ENCODE peak calls at places on chromosomes 12 and 14, in eight cellular contexts. One of them, this sample, is unnamed.

GRCh38 chr14:26261368-26262122 is 336.3 kb downstream of the NOVA1 start:
- DNase-seq in right cardiac atrium: no peak
- DNase-seq in kidney glomerular epithelial cell: no peak
- DNase-seq in DMS79: no peak
- DNase-seq in naive thymus-derived CD4-positive, alpha-beta T cell: no peak
- DNase-seq in cardiac fibroblast: no peak
- DNase-seq in nucleus accumbens: no peak
- DNase-seq in iris pigment epithelial cell: no peak
- DNase-seq in this sample: no peak

GRCh38 chr12:94725375-94726168 is 75.2 kb upstream of the TMCC3 start:
- DNase-seq in right cardiac atrium: no peak
- DNase-seq in kidney glomerular epithelial cell: no peak
- DNase-seq in DMS79: no peak
- DNase-seq in naive thymus-derived CD4-positive, alpha-beta T cell: no peak
- DNase-seq in cardiac fibroblast: peak; percentile 66
- DNase-seq in nucleus accumbens: no peak
- DNase-seq in iris pigment epithelial cell: peak; percentile 73
- DNase-seq in this sample: peak; percentile 59

GRCh38 chr14:83664389-83664788 is 1865.6 kb upstream of the FLRT2 start:
- DNase-seq in right cardiac atrium: no peak
- DNase-seq in kidney glomerular epithelial cell: no peak
- DNase-seq in DMS79: no peak
- DNase-seq in naive thymus-derived CD4-positive, alpha-beta T cell: no peak
- DNase-seq in cardiac fibroblast: no peak
- DNase-seq in nucleus accumbens: no peak
- DNase-seq in iris pigment epithelial cell: no peak
- DNase-seq in this sample: no peak

GRCh38 chr12:47004634-47005033 is 74.8 kb upstream of the PCED1B start:
- DNase-seq in right cardiac atrium: peak; percentile 22
- DNase-seq in kidney glomerular epithelial cell: no peak
- DNase-seq in DMS79: no peak
- DNase-seq in naive thymus-derived CD4-positive, alpha-beta T cell: no peak
- DNase-seq in cardiac fibroblast: peak; percentile 43
- DNase-seq in nucleus accumbens: no peak
- DNase-seq in iris pigment epithelial cell: peak; percentile 67
- DNase-seq in this sample: no peak

GRCh38 chr14:104757681-104758392 is 4.9 kb downstream of the SIVA1 start:
- DNase-seq in right cardiac atrium: no peak
- DNase-seq in kidney glomerular epithelial cell: no peak
- DNase-seq in DMS79: no peak
- DNase-seq in naive thymus-derived CD4-positive, alpha-beta T cell: no peak
- DNase-seq in cardiac fibroblast: no peak
- DNase-seq in nucleus accumbens: no peak
- DNase-seq in iris pigment epithelial cell: no peak
- DNase-seq in this sample: no peak

GRCh38 chr12:47786662-47786974 is 13.6 kb downstream of the SLC48A1 start:
- DNase-seq in right cardiac atrium: no peak
- DNase-seq in kidney glomerular epithelial cell: no peak
- DNase-seq in DMS79: no peak
- DNase-seq in naive thymus-derived CD4-positive, alpha-beta T cell: no peak
- DNase-seq in cardiac fibroblast: no peak
- DNase-seq in nucleus accumbens: no peak
- DNase-seq in iris pigment epithelial cell: no peak
- DNase-seq in this sample: no peak

GRCh38 chr12:32253154-32253795 is 146.1 kb upstream of the FGD4 start:
- DNase-seq in right cardiac atrium: no peak
- DNase-seq in kidney glomerular epithelial cell: peak; percentile 19
- DNase-seq in DMS79: no peak
- DNase-seq in naive thymus-derived CD4-positive, alpha-beta T cell: no peak
- DNase-seq in cardiac fibroblast: peak; percentile 22
- DNase-seq in nucleus accumbens: no peak
- DNase-seq in iris pigment epithelial cell: peak; percentile 46
- DNase-seq in this sample: no peak

GRCh38 chr12:42759622-42760273 is 170.2 kb upstream of the PRICKLE1 start:
- DNase-seq in right cardiac atrium: peak; percentile 77
- DNase-seq in kidney glomerular epithelial cell: no peak
- DNase-seq in DMS79: no peak
- DNase-seq in naive thymus-derived CD4-positive, alpha-beta T cell: no peak
- DNase-seq in cardiac fibroblast: peak; percentile 80
- DNase-seq in nucleus accumbens: no peak
- DNase-seq in iris pigment epithelial cell: peak; percentile 90
- DNase-seq in this sample: no peak

GRCh38 chr12:122137681-122138080 is 36.3 kb downstream of the IL31 start:
- DNase-seq in right cardiac atrium: no peak
- DNase-seq in kidney glomerular epithelial cell: no peak
- DNase-seq in DMS79: peak; percentile 74
- DNase-seq in naive thymus-derived CD4-positive, alpha-beta T cell: no peak
- DNase-seq in cardiac fibroblast: no peak
- DNase-seq in nucleus accumbens: no peak
- DNase-seq in iris pigment epithelial cell: no peak
- DNase-seq in this sample: no peak

GRCh38 chr14:98819132-98819866 is 452.7 kb downstream of the BCL11B start:
- DNase-seq in right cardiac atrium: no peak
- DNase-seq in kidney glomerular epithelial cell: no peak
- DNase-seq in DMS79: peak; percentile 30
- DNase-seq in naive thymus-derived CD4-positive, alpha-beta T cell: no peak
- DNase-seq in cardiac fibroblast: no peak
- DNase-seq in nucleus accumbens: no peak
- DNase-seq in iris pigment epithelial cell: no peak
- DNase-seq in this sample: no peak

GRCh38 chr12:66763453-66763852 is 84.6 kb upstream of the GRIP1 start:
- DNase-seq in right cardiac atrium: no peak
- DNase-seq in kidney glomerular epithelial cell: no peak
- DNase-seq in DMS79: no peak
- DNase-seq in naive thymus-derived CD4-positive, alpha-beta T cell: no peak
- DNase-seq in cardiac fibroblast: no peak
- DNase-seq in nucleus accumbens: no peak
- DNase-seq in iris pigment epithelial cell: no peak
- DNase-seq in this sample: no peak

GRCh38 chr14:85415015-85415712 is 114.8 kb upstream of the FLRT2 start:
- DNase-seq in right cardiac atrium: peak; percentile 29
- DNase-seq in kidney glomerular epithelial cell: peak; percentile 96
- DNase-seq in DMS79: no peak
- DNase-seq in naive thymus-derived CD4-positive, alpha-beta T cell: no peak
- DNase-seq in cardiac fibroblast: peak; percentile 99
- DNase-seq in nucleus accumbens: no peak
- DNase-seq in iris pigment epithelial cell: peak; percentile 99
- DNase-seq in this sample: no peak

GRCh38 chr12:109169676-109170075 is 53.3 kb downstream of the ACACB start:
- DNase-seq in right cardiac atrium: no peak
- DNase-seq in kidney glomerular epithelial cell: no peak
- DNase-seq in DMS79: no peak
- DNase-seq in naive thymus-derived CD4-positive, alpha-beta T cell: no peak
- DNase-seq in cardiac fibroblast: no peak
- DNase-seq in nucleus accumbens: no peak
- DNase-seq in iris pigment epithelial cell: no peak
- DNase-seq in this sample: no peak

GRCh38 chr12:95074766-95075165 is 1.3 kb upstream of the NR2C1 start:
- DNase-seq in right cardiac atrium: no peak
- DNase-seq in kidney glomerular epithelial cell: no peak
- DNase-seq in DMS79: no peak
- DNase-seq in naive thymus-derived CD4-positive, alpha-beta T cell: no peak
- DNase-seq in cardiac fibroblast: no peak
- DNase-seq in nucleus accumbens: no peak
- DNase-seq in iris pigment epithelial cell: no peak
- DNase-seq in this sample: no peak

GRCh38 chr12:121793501-121793835 is at the start of gene RHOF:
- DNase-seq in right cardiac atrium: peak; percentile 57
- DNase-seq in kidney glomerular epithelial cell: peak; percentile 43
- DNase-seq in DMS79: no peak
- DNase-seq in naive thymus-derived CD4-positive, alpha-beta T cell: no peak
- DNase-seq in cardiac fibroblast: no peak
- DNase-seq in nucleus accumbens: no peak
- DNase-seq in iris pigment epithelial cell: peak; percentile 16
- DNase-seq in this sample: peak; percentile 70

GRCh38 chr12:57816855-57817151 is 1.7 kb downstream of the AVIL start:
- DNase-seq in right cardiac atrium: peak; percentile 76
- DNase-seq in kidney glomerular epithelial cell: no peak
- DNase-seq in DMS79: no peak
- DNase-seq in naive thymus-derived CD4-positive, alpha-beta T cell: no peak
- DNase-seq in cardiac fibroblast: peak; percentile 61
- DNase-seq in nucleus accumbens: no peak
- DNase-seq in iris pigment epithelial cell: peak; percentile 45
- DNase-seq in this sample: no peak

GRCh38 chr14:94653321-94653720 is 41.1 kb downstream of the SERPINA3 start:
- DNase-seq in right cardiac atrium: no peak
- DNase-seq in kidney glomerular epithelial cell: no peak
- DNase-seq in DMS79: no peak
- DNase-seq in naive thymus-derived CD4-positive, alpha-beta T cell: no peak
- DNase-seq in cardiac fibroblast: no peak
- DNase-seq in nucleus accumbens: no peak
- DNase-seq in iris pigment epithelial cell: no peak
- DNase-seq in this sample: no peak

GRCh38 chr12:133080619-133081407 is at the start of gene ZNF140:
- DNase-seq in right cardiac atrium: peak; percentile 97
- DNase-seq in kidney glomerular epithelial cell: peak; percentile 89
- DNase-seq in DMS79: peak; percentile 97
- DNase-seq in naive thymus-derived CD4-positive, alpha-beta T cell: no peak
- DNase-seq in cardiac fibroblast: peak; percentile 98
- DNase-seq in nucleus accumbens: peak; percentile 98
- DNase-seq in iris pigment epithelial cell: peak; percentile 98
- DNase-seq in this sample: peak; percentile 98

GRCh38 chr12:29796823-29797263 is 13.1 kb upstream of the TMTC1 start:
- DNase-seq in right cardiac atrium: no peak
- DNase-seq in kidney glomerular epithelial cell: no peak
- DNase-seq in DMS79: no peak
- DNase-seq in naive thymus-derived CD4-positive, alpha-beta T cell: no peak
- DNase-seq in cardiac fibroblast: peak; percentile 93
- DNase-seq in nucleus accumbens: no peak
- DNase-seq in iris pigment epithelial cell: peak; percentile 94
- DNase-seq in this sample: no peak

GRCh38 chr14:61106627-61107147 is 125.6 kb downstream of the SLC38A6 start:
- DNase-seq in right cardiac atrium: no peak
- DNase-seq in kidney glomerular epithelial cell: no peak
- DNase-seq in DMS79: no peak
- DNase-seq in naive thymus-derived CD4-positive, alpha-beta T cell: no peak
- DNase-seq in cardiac fibroblast: no peak
- DNase-seq in nucleus accumbens: no peak
- DNase-seq in iris pigment epithelial cell: no peak
- DNase-seq in this sample: peak; percentile 52

GRCh38 chr12:9039397-9039977 is 50.1 kb downstream of the KLRG1 start:
- DNase-seq in right cardiac atrium: no peak
- DNase-seq in kidney glomerular epithelial cell: peak; percentile 54
- DNase-seq in DMS79: no peak
- DNase-seq in naive thymus-derived CD4-positive, alpha-beta T cell: peak; percentile 67
- DNase-seq in cardiac fibroblast: peak; percentile 60
- DNase-seq in nucleus accumbens: no peak
- DNase-seq in iris pigment epithelial cell: peak; percentile 29
- DNase-seq in this sample: peak; percentile 68

GRCh38 chr12:67275380-67275913 is 6.3 kb downstream of the CAND1 start:
- DNase-seq in right cardiac atrium: no peak
- DNase-seq in kidney glomerular epithelial cell: no peak
- DNase-seq in DMS79: no peak
- DNase-seq in naive thymus-derived CD4-positive, alpha-beta T cell: no peak
- DNase-seq in cardiac fibroblast: no peak
- DNase-seq in nucleus accumbens: no peak
- DNase-seq in iris pigment epithelial cell: no peak
- DNase-seq in this sample: no peak

GRCh38 chr14:36443374-36443773 is 76.7 kb downstream of the NKX2-1 start:
- DNase-seq in right cardiac atrium: no peak
- DNase-seq in kidney glomerular epithelial cell: no peak
- DNase-seq in DMS79: no peak
- DNase-seq in naive thymus-derived CD4-positive, alpha-beta T cell: no peak
- DNase-seq in cardiac fibroblast: no peak
- DNase-seq in nucleus accumbens: no peak
- DNase-seq in iris pigment epithelial cell: no peak
- DNase-seq in this sample: no peak

GRCh38 chr12:22252057-22252456 is 82.5 kb downstream of the ST8SIA1 start:
- DNase-seq in right cardiac atrium: no peak
- DNase-seq in kidney glomerular epithelial cell: no peak
- DNase-seq in DMS79: no peak
- DNase-seq in naive thymus-derived CD4-positive, alpha-beta T cell: no peak
- DNase-seq in cardiac fibroblast: no peak
- DNase-seq in nucleus accumbens: no peak
- DNase-seq in iris pigment epithelial cell: no peak
- DNase-seq in this sample: no peak

GRCh38 chr12:91211869-91212268 is 29.3 kb upstream of the DCN start:
- DNase-seq in right cardiac atrium: no peak
- DNase-seq in kidney glomerular epithelial cell: no peak
- DNase-seq in DMS79: no peak
- DNase-seq in naive thymus-derived CD4-positive, alpha-beta T cell: no peak
- DNase-seq in cardiac fibroblast: no peak
- DNase-seq in nucleus accumbens: no peak
- DNase-seq in iris pigment epithelial cell: no peak
- DNase-seq in this sample: no peak

GRCh38 chr14:38138581-38139138 is 69.0 kb upstream of the SSTR1 start:
- DNase-seq in right cardiac atrium: no peak
- DNase-seq in kidney glomerular epithelial cell: no peak
- DNase-seq in DMS79: no peak
- DNase-seq in naive thymus-derived CD4-positive, alpha-beta T cell: no peak
- DNase-seq in cardiac fibroblast: peak; percentile 17
- DNase-seq in nucleus accumbens: no peak
- DNase-seq in iris pigment epithelial cell: no peak
- DNase-seq in this sample: no peak

GRCh38 chr12:72471806-72472205 is 199.6 kb downstream of the TRHDE start:
- DNase-seq in right cardiac atrium: no peak
- DNase-seq in kidney glomerular epithelial cell: no peak
- DNase-seq in DMS79: no peak
- DNase-seq in naive thymus-derived CD4-positive, alpha-beta T cell: no peak
- DNase-seq in cardiac fibroblast: no peak
- DNase-seq in nucleus accumbens: no peak
- DNase-seq in iris pigment epithelial cell: no peak
- DNase-seq in this sample: no peak

GRCh38 chr12:39736406-39736805 is 116.8 kb upstream of the ABCD2 start:
- DNase-seq in right cardiac atrium: no peak
- DNase-seq in kidney glomerular epithelial cell: no peak
- DNase-seq in DMS79: no peak
- DNase-seq in naive thymus-derived CD4-positive, alpha-beta T cell: no peak
- DNase-seq in cardiac fibroblast: no peak
- DNase-seq in nucleus accumbens: no peak
- DNase-seq in iris pigment epithelial cell: no peak
- DNase-seq in this sample: no peak

GRCh38 chr14:72451081-72451972 is 442.6 kb downstream of the DPF3 start:
- DNase-seq in right cardiac atrium: no peak
- DNase-seq in kidney glomerular epithelial cell: peak; percentile 46
- DNase-seq in DMS79: no peak
- DNase-seq in naive thymus-derived CD4-positive, alpha-beta T cell: peak; percentile 23
- DNase-seq in cardiac fibroblast: no peak
- DNase-seq in nucleus accumbens: no peak
- DNase-seq in iris pigment epithelial cell: no peak
- DNase-seq in this sample: no peak

GRCh38 chr12:79300199-79300568 is 390.6 kb downstream of the PAWR start:
- DNase-seq in right cardiac atrium: no peak
- DNase-seq in kidney glomerular epithelial cell: no peak
- DNase-seq in DMS79: no peak
- DNase-seq in naive thymus-derived CD4-positive, alpha-beta T cell: no peak
- DNase-seq in cardiac fibroblast: peak; percentile 82
- DNase-seq in nucleus accumbens: no peak
- DNase-seq in iris pigment epithelial cell: peak; percentile 86
- DNase-seq in this sample: no peak

GRCh38 chr12:12432373-12432772 is 75.5 kb downstream of the BORCS5 start:
- DNase-seq in right cardiac atrium: no peak
- DNase-seq in kidney glomerular epithelial cell: no peak
- DNase-seq in DMS79: no peak
- DNase-seq in naive thymus-derived CD4-positive, alpha-beta T cell: no peak
- DNase-seq in cardiac fibroblast: peak; percentile 83
- DNase-seq in nucleus accumbens: no peak
- DNase-seq in iris pigment epithelial cell: peak; percentile 91
- DNase-seq in this sample: no peak

GRCh38 chr12:100279612-100280244 is 12.8 kb downstream of the SCYL2 start:
- DNase-seq in right cardiac atrium: no peak
- DNase-seq in kidney glomerular epithelial cell: peak; percentile 1
- DNase-seq in DMS79: no peak
- DNase-seq in naive thymus-derived CD4-positive, alpha-beta T cell: no peak
- DNase-seq in cardiac fibroblast: no peak
- DNase-seq in nucleus accumbens: no peak
- DNase-seq in iris pigment epithelial cell: peak; percentile 12
- DNase-seq in this sample: no peak